ENCODE peak calls at places on chromosomes 11 and 22, in seven cellular contexts. L is epithelial cell of prostate; R is CD8-positive, alpha-beta memory T cell; X is LoVo; A is activated CD4-positive, CD25-positive, alpha-beta regulatory T cell; O is naive thymus-derived CD8-positive, alpha-beta T cell; I is NCI-H748 treated with DMSO at 0.1 percent for 48 hours. M is an unnamed sample.

GRCh38 chr22:40491990-40492631 is 121.7 kb downstream of the SGSM3 start:
- DNase-seq in L (no peak), R (no peak), X (no peak), A (no peak), O (no peak), I (no peak), M (peak)

GRCh38 chr11:112881461-112881860 is 79.8 kb upstream of the NCAM1 start:
- DNase-seq in L (no peak), R (no peak), X (no peak), A (no peak), O (no peak), I (peak), M (no peak)

GRCh38 chr11:1547467-1548098 is 24.5 kb downstream of the DUSP8 start:
- DNase-seq in L (no peak), R (no peak), X (no peak), A (no peak), O (no peak), I (no peak), M (no peak)

GRCh38 chr11:86116386-86116726 is 47.5 kb upstream of the PICALM start:
- DNase-seq in L (peak), R (peak), X (no peak), A (peak), O (no peak), I (no peak), M (no peak)

GRCh38 chr11:2092956-2093412 is 46.2 kb downstream of the IGF2 start:
- DNase-seq in L (peak), R (peak), X (peak), A (no peak), O (peak), I (no peak), M (no peak)

GRCh38 chr11:128174465-128175101 is 412.8 kb downstream of the ETS1 start:
- DNase-seq in L (no peak), R (no peak), X (no peak), A (no peak), O (no peak), I (no peak), M (no peak)

GRCh38 chr11:29184939-29185890 is 831.6 kb downstream of the KCNA4 start:
- DNase-seq in L (peak), R (no peak), X (no peak), A (no peak), O (no peak), I (no peak), M (no peak)

GRCh38 chr11:71096751-71097388 is 155.5 kb downstream of the SHANK2 start:
- DNase-seq in L (no peak), R (no peak), X (no peak), A (no peak), O (no peak), I (no peak), M (no peak)

GRCh38 chr22:27492566-27493201 is 308.9 kb downstream of the MN1 start:
- DNase-seq in L (no peak), R (no peak), X (no peak), A (no peak), O (no peak), I (no peak), M (no peak)

GRCh38 chr22:31241200-31241599 is 29.1 kb downstream of the LIMK2 start:
- DNase-seq in L (no peak), R (no peak), X (peak), A (no peak), O (no peak), I (no peak), M (no peak)

GRCh38 chr11:2541321-2541680 is 96.5 kb downstream of the KCNQ1 start:
- DNase-seq in L (no peak), R (no peak), X (no peak), A (no peak), O (no peak), I (no peak), M (no peak)

GRCh38 chr22:43798492-43798891 is 13.6 kb downstream of the EFCAB6 start:
- DNase-seq in L (no peak), R (no peak), X (no peak), A (no peak), O (no peak), I (no peak), M (no peak)

GRCh38 chr11:110447897-110448522 is 18.3 kb downstream of the FDX1 start:
- DNase-seq in L (no peak), R (no peak), X (no peak), A (no peak), O (no peak), I (peak), M (no peak)

GRCh38 chr22:50221410-50222300 is 20.8 kb downstream of the SELENOO start:
- DNase-seq in L (no peak), R (no peak), X (no peak), A (no peak), O (no peak), I (no peak), M (no peak)